ENCODE peak calls at places on chromosomes 7 and 10, in four cellular contexts. U is K562, G is GM12878, P is HepG2. S is an unnamed sample.

GRCh38 chr7:120742370-120742769 is 115.6 kb downstream of the TSPAN12 start:
- DNase-seq in U (no peak), P (no peak), G (no peak), S (no peak)

GRCh38 chr7:104963991-104964385 is 50.0 kb upstream of the KMT2E start:
- DNase-seq in G (no peak), U (peak; percentile 46), P (peak; percentile 88), S (peak; percentile 74)

GRCh38 chr7:83532229-83532628 is 116.7 kb downstream of the SEMA3E start:
- DNase-seq in G (no peak), U (no peak), P (no peak), S (peak; percentile 10)

GRCh38 chr7:47148541-47149207 is 433.2 kb downstream of the TNS3 start:
- DNase-seq in U (no peak), G (no peak), P (no peak), S (no peak)

GRCh38 chr7:123652406-123652805 is 3.3 kb upstream of the LMOD2 start:
- DNase-seq in U (no peak), G (no peak), P (no peak), S (no peak)

GRCh38 chr7:102410918-102411317 is 14.8 kb downstream of the PRKRIP1 start:
- DNase-seq in U (no peak), G (no peak), P (no peak), S (no peak)

GRCh38 chr10:122033224-122033926 is 44.4 kb downstream of the TACC2 start:
- DNase-seq in G (no peak), U (no peak), P (no peak), S (no peak)

GRCh38 chr7:99459087-99459486 is 6.9 kb downstream of the ATP5MF start:
- DNase-seq in G (no peak), U (peak; percentile 47), P (peak; percentile 35), S (no peak)

GRCh38 chr10:15856328-15857000 is 3.8 kb downstream of the MINDY3 start:
- DNase-seq in U (peak; percentile 48), G (no peak), P (no peak), S (no peak)
- TF ChIP-seq POLR2A in U (no peak), G (no peak), P (no peak), S (no peak)

GRCh38 chr10:120365872-120366271 is 91.2 kb upstream of the PLPP4 start:
- DNase-seq in G (no peak), U (no peak), P (no peak), S (no peak)
- TF ChIP-seq CHD4 in G (no peak), U (no peak), P (no peak), S (no peak)

GRCh38 chr10:27099916-27100799 is at the start of gene ANKRD26:
- DNase-seq in U (peak; percentile 96), G (peak; percentile 94), P (peak; percentile 95), S (peak; percentile 92)
- TF ChIP-seq POLR2A in U (peak; percentile 93), G (peak; percentile 85), P (peak; percentile 89), S (peak; percentile 91)

DNA sequence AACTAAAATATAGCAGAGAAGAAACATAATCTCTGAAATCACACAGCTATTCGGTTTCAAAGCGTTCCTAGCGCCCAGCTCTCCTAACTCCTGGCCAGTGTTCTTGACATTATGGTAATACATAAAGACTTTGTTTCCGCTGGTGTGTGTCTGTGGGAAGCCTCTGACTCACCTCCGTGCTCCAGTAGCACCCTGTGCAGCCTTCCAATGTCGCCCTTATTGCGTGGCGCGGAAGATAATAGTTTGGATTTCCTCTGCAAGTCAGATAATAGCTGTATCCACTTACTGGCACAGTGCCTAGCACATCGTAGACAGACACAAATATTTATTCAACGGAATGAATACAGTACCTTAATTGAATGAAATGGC is 570 bp downstream of the BMS1 start:
- DNase-seq in U (peak; percentile 31), P (peak; percentile 16), G (no peak), S (peak; percentile 21)
- TF ChIP-seq CHD4 in U (no peak), P (no peak), G (no peak), S (no peak)

GRCh38 chr10:17453377-17454091 is 861 bp downstream of the ST8SIA6 start:
- DNase-seq in U (peak; percentile 69), P (no peak), G (no peak), S (peak; percentile 37)

GRCh38 chr10:17454181-17454800 is at the start of gene ST8SIA6:
- DNase-seq in G (no peak), U (peak; percentile 69), P (no peak), S (peak; percentile 58)

GRCh38 chr10:17453035-17453376 is 1.4 kb downstream of the ST8SIA6 start:
- DNase-seq in G (no peak), P (no peak), U (no peak), S (peak; percentile 27)

GRCh38 chr10:17456032-17456548 is 1.7 kb upstream of the ST8SIA6 start:
- DNase-seq in P (no peak), U (no peak), G (no peak), S (no peak)

DNA sequence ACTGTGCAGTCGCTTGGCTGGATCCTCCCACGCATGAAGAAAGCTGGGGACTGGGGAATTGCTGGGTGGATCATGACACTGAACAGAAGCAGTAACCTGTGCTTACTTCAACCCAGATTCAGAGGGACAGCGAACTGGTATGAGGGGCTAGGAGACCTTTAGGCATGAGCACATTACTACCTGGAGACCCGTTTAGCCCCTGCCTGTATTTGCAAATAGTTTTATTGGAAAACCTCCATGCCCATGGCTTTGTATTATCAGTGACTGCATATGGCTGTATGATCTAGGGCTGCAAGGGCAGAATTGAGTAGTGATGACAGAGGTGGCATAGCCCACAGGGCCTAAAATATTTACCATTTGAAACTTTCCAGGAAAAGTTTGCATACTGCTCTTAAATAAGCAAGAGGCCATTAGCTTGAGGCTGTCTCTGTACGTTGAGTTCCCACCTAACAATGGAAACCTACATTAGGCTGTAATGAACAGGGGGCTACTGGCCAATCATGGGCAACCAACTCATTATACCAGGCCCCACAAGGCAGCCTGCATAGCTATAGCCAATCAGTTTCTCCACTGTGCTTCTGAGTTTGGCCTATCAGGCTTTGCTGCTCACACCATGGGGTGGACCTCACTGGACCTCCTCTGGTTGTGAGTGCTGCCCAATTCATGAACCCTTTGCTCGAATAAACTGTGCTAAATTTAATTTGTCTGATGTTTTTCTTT is 566 bp upstream of the ST8SIA6 start:
- DNase-seq in P (no peak), U (peak; percentile 93), G (no peak), S (no peak)
- TF ChIP-seq POLR2A in P (no peak), U (peak; percentile 90), G (no peak), S (no peak)

GRCh38 chr7:22622386-22622785 is 104.6 kb upstream of the IL6 start:
- DNase-seq in P (no peak), U (no peak), G (no peak), S (no peak)

GRCh38 chr7:22612776-22613175 is 112.8 kb upstream of the STEAP1B start:
- DNase-seq in G (no peak), U (no peak), P (no peak), S (no peak)

GRCh38 chr7:22613466-22613865 is 113.5 kb upstream of the STEAP1B start:
- DNase-seq in G (no peak), P (no peak), U (no peak), S (no peak)

GRCh38 chr7:22617166-22617565 is 109.8 kb upstream of the IL6 start:
- DNase-seq in P (no peak), U (no peak), G (no peak), S (no peak)

DNA sequence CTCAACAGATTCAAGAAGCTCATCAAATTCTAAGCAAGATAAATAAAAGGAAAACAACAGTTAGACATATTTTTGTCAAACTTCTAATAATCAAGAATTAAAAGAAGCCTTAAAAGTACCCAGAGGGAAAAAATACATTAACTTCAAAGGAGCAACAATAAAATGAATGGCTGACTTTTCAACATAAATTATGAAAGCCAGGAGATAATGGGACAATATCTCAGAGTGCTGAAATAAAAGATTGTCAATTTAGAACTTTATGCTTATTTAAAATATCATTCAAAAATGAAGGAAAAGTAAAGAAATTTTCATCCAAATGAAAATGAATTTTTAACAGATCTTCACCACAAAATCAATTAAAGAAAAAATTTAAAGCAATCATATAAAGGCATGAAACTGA is 108.5 kb upstream of the IL6 start:
- DNase-seq in P (no peak), G (no peak), U (no peak), S (no peak)
- TF ChIP-seq CHD4 in P (no peak), G (no peak), U (no peak), S (no peak)

GRCh38 chr10:110502072-110502845 is 4.6 kb downstream of the DUSP5 start:
- DNase-seq in U (no peak), P (no peak), G (no peak), S (no peak)

GRCh38 chr10:110499796-110500514 is 2.2 kb downstream of the DUSP5 start:
- DNase-seq in G (no peak), U (no peak), P (no peak), S (peak; percentile 44)

GRCh38 chr10:110500515-110500905 is 2.8 kb downstream of the DUSP5 start:
- DNase-seq in U (no peak), G (no peak), P (no peak), S (no peak)

GRCh38 chr10:110502851-110503301 is 5.2 kb downstream of the DUSP5 start:
- DNase-seq in P (no peak), G (peak; percentile 93), U (no peak), S (peak; percentile 40)

DNA sequence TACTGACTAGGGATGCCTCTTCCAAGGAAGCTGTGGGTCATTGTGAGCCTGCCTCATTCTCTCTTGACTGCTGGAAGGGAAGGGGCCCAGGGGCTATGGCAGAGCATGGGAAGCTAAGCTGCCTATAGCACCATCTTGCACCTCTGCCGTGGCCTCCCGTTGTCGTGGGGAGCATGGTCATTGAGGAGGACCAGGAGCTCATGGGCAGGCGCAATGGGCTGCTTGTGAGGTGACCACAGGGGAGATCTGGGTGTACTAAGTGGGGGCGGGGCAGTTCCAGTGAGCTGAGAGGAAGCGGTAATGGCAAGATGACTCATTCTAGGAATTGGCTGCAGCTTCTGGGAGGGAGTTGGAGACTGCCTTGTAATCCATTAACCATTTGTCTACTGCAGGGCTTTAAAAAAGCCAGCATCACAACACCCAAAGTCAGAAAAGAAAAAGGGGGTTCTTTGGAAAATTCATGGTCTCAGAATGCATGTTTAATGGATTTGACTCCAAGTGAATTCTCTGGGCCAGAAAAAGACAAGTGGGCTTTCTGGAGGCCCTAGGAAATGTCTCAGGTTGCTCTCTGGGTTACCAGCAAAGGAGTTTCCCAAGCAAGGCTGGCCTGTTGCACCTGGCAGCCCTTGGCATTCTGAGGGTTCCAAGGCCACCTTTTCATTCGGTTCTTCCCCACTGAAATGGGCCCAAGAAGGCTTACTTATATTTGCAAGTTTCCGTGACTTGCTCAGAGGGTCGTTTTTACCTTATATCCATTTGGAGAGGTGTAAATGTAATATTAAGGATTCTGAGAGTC is 3.6 kb downstream of the DUSP5 start:
- DNase-seq in G (peak; percentile 82), U (peak; percentile 84), P (peak; percentile 59), S (peak; percentile 93)
- TF ChIP-seq POLR2A in G (peak; percentile 76), U (peak; percentile 58), P (no peak), S (peak; percentile 37)

S was measured in A549.